ENCODE peak calls at places on chromosomes 12 and 14, in four cellular contexts. F is hepatocyte, J is neural progenitor cell, I is mammary epithelial cell. Q is an unnamed sample. For H4K20me1, the result is how much of the 10 kb centered on the place peaks cover.

GRCh38 chr12:127670294-127670693 is 596.7 kb upstream of the TMEM132C start:
- DNase-seq in J (no peak), I (no peak), F (no peak), Q (no peak)

GRCh38 chr14:63933110-63933509 is 80.3 kb downstream of the SYNE2 start:
- DNase-seq in I (peak), J (no peak), F (no peak), Q (no peak)

GRCh38 chr12:131266591-131267467 is 313.1 kb downstream of the ADGRD1 start:
- DNase-seq in F (no peak), I (no peak), J (no peak), Q (no peak)

GRCh38 chr12:28899951-28900350 is 249.1 kb upstream of the FAR2 start:
- DNase-seq in F (no peak), I (peak), J (no peak), Q (no peak)

GRCh38 chr14:44586910-44587309 is 79.8 kb upstream of the FSCB start:
- DNase-seq in J (no peak), I (no peak), F (no peak), Q (no peak)

GRCh38 chr14:103105580-103106168 is 11.1 kb downstream of the EXOC3L4 start:
- DNase-seq in J (no peak), F (no peak), I (no peak), Q (peak)

GRCh38 chr12:77224346-77224745 is 159.0 kb upstream of the E2F7 start:
- DNase-seq in I (no peak), J (no peak), F (no peak), Q (no peak)

GRCh38 chr14:103858063-103858820 is 10.9 kb upstream of the PPP1R13B start:
- DNase-seq in I (no peak), F (no peak), J (no peak), Q (no peak)

GRCh38 chr14:105537580-105538474 is 11.4 kb downstream of the TMEM121 start:
- DNase-seq in I (peak), F (peak), J (peak), Q (no peak)

GRCh38 chr14:96653597-96653996 is 143.6 kb upstream of the VRK1 start:
- DNase-seq in I (no peak), J (no peak), F (no peak), Q (no peak)

GRCh38 chr14:61724133-61724532 is 28.8 kb downstream of the HIF1A start:
- DNase-seq in F (no peak), I (no peak), J (no peak), Q (no peak)

GRCh38 chr14:61730756-61731373 is 31.4 kb upstream of the SNAPC1 start:
- DNase-seq in I (no peak), F (no peak), J (no peak), Q (no peak)

GRCh38 chr14:61726772-61727658 is 31.7 kb downstream of the HIF1A start:
- DNase-seq in I (no peak), J (no peak), F (no peak), Q (no peak)
- H4K20me1 ChIP-seq in I (under half), J (under half), F (under half), Q (under half)

GRCh38 chr14:21014761-21015190 is 10.1 kb downstream of the NDRG2 start:
- DNase-seq in J (peak), I (peak), F (peak), Q (peak)
- TF ChIP-seq EZH2 in J (no peak), I (no peak), F (no peak), Q (no peak)

DNA sequence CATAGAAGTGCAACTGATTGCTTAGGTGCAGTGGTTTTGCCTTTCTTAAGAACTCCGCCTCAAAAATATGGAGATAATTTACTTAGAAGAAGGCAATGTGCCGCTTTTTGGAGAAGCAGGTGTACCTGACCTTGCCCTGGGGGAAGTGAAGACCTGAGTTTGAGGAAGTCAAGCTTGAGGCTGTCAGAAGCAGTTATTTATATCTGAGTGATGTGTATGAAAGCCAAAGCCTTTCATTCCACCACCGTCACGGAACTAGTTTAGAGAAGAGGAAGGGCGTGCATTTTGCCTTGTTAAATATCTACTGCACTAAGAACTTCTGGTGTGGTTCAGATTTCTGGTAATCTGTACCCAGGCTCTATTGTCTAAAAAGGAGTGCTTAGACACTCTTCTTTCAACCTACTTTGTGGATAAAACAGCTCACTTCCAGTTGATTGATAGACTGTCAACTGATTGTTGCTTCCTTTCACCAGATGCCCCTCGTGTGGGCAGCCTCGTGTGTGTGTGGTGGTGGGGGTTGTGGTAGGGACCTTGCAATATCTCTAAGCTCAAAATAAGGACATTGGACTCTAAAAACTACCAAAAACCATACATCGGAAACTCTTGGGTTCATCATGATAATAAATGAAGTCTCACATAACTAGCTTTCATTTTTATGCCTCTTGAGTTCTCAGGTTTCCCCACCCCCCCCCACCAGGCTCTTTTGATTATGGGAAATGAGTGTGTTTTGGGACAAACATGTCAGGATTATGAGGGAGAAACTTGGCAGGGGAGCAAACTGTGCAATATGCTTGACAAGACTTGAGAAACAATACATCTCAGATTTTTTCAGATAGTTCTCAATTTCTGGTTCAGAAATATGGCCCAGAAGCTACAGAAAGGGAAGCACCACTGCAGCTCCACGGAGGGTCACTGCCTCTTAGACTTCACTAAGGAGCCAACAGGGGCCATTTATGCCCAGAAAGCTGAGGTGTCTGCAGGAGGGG is 78.6 kb downstream of the ARF6 start:
- DNase-seq in J (no peak), I (no peak), F (no peak), Q (no peak)
- H3K4me2 ChIP-seq in J (no peak), I (peak), F (peak), Q (peak)

GRCh38 chr14:91924871-91925726 is 22.4 kb downstream of the FBLN5 start:
- DNase-seq in F (no peak), I (peak), J (no peak), Q (no peak)
- H4K20me1 ChIP-seq in F (under half), I (under half), J (under half), Q (under half)

DNA sequence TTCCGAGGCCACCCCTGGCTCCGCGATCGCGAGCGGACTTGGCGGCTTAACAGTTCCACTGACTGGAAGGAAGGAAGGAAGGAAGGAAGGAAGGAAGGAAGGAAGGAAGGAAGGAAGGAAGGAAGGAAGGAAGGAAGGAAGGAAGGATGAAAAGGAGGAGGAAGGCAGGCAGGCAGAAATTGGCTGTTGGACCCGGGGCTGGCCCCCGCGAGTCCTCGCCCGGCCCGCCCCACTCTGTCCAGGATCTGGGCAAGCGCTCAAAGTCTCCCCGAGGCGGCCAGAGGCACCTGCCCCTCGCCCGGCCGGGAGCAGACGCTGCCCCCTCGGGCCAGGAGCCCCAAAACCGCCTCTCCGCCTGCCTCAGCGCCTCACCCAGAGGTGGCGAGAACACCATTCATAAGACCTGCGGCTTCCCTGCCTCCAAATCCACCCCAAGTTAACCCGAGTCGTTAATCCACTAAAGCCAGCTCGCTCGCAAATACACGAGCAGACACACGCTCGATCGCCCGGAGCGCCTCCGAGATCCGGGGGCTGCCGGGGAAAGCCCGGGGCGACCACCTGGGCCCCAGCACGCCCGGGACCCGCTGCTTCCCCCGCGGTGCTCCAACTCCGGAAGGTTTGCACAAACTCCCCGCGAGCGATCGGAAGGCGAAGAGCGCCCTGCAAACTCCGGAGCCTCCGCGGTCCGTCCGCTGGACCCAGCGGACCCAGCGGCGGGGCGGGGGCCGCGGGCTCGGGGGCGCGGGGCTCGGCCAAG is 844 bp downstream of the DPF3 start:
- DNase-seq in J (peak), F (peak), I (peak), Q (no peak)
- TF ChIP-seq EZH2 in J (peak), F (no peak), I (no peak), Q (no peak)

Q was measured in PC-9.